ENCODE peak calls at places on chromosome 6, in nine cellular contexts. I, Z, P, Y, D, X, O, S and N are unnamed samples.

GRCh38 chr6:112618796-112619195 is 271.7 kb downstream of the RFPL4B start:
- DNase-seq in D (no peak), Z (no peak), P (no peak), I (no peak), Y (no peak), S (peak), X (no peak), O (peak), N (no peak)

GRCh38 chr6:166277021-166277420 is 31.2 kb downstream of the PRR18 start:
- DNase-seq in Z (no peak), P (no peak), X (no peak), D (no peak), S (no peak), I (peak), Y (peak), O (no peak), N (no peak)

GRCh38 chr6:42572523-42572922 is 8.7 kb downstream of the UBR2 start:
- DNase-seq in X (peak), P (peak), S (no peak), D (no peak), O (no peak), Y (no peak), Z (no peak), I (no peak), N (peak)

GRCh38 chr6:51868591-51869355 is 218.6 kb downstream of the PKHD1 start:
- DNase-seq in I (no peak), D (no peak), O (no peak), Z (no peak), P (no peak), X (no peak), S (no peak), Y (no peak), N (no peak)

GRCh38 chr6:56749632-56750151 is 107.0 kb upstream of the DST start:
- DNase-seq in S (peak), X (peak), Y (no peak), P (no peak), Z (no peak), I (peak), O (no peak), D (no peak), N (no peak)

GRCh38 chr6:88869263-88870023 is 94.0 kb downstream of the RNGTT start:
- DNase-seq in Y (no peak), S (no peak), P (no peak), Z (no peak), O (no peak), D (no peak), I (peak), X (peak), N (no peak)

GRCh38 chr6:156508126-156508525 is 269.1 kb upstream of the ARID1B start:
- DNase-seq in D (no peak), Z (no peak), I (no peak), X (no peak), S (no peak), Y (no peak), O (no peak), P (no peak), N (no peak)

GRCh38 chr6:21295846-21296245 is 297.7 kb upstream of the SOX4 start:
- DNase-seq in I (no peak), Y (no peak), D (no peak), P (no peak), Z (no peak), X (no peak), O (no peak), S (no peak), N (no peak)

GRCh38 chr6:41602864-41603608 is 35.2 kb upstream of the MDFI start:
- DNase-seq in Y (peak), Z (peak), O (peak), X (peak), D (peak), S (peak), P (peak), I (peak), N (peak)

GRCh38 chr6:7267521-7268091 is 45.4 kb downstream of the SSR1 start:
- DNase-seq in Z (no peak), I (peak), S (peak), O (peak), P (no peak), D (no peak), X (peak), Y (peak), N (no peak)